ENCODE peak calls at places on chromosomes 2 and 18, in six cellular contexts. D is cardiac muscle cell, O is IMR-90, Z is astrocyte, I is GM23248, E is iPS DF 6.9. H is an unnamed sample.

GRCh38 chr18:51107594-51108305 is 77.7 kb downstream of the SMAD4 start:
- DNase-seq in E (no peak), D (no peak), Z (no peak), I (peak; percentile 22), O (peak; percentile 10), H (no peak)

GRCh38 chr18:56721491-56721890 is 70.3 kb downstream of the WDR7 start:
- DNase-seq in E (no peak), I (no peak), Z (peak; percentile 14), O (no peak), D (no peak), H (no peak)

GRCh38 chr2:32453242-32454062 is 96.6 kb downstream of the BIRC6 start:
- DNase-seq in D (no peak), O (peak; percentile 44), E (no peak), Z (peak; percentile 6), I (peak; percentile 5), H (no peak)

GRCh38 chr2:96121414-96121813 is 5.0 kb upstream of the ADRA2B start:
- DNase-seq in I (no peak), Z (no peak), E (no peak), D (no peak), O (no peak), H (no peak)

GRCh38 chr2:138708682-138709241 is 71.4 kb downstream of the NXPH2 start:
- DNase-seq in E (no peak), O (peak; percentile 34), I (peak; percentile 44), Z (peak; percentile 83), D (peak; percentile 23), H (no peak)

GRCh38 chr2:3302751-3303582 is 74.7 kb downstream of the EIPR1 start:
- DNase-seq in Z (no peak), I (no peak), E (no peak), O (no peak), D (no peak), H (no peak)

GRCh38 chr2:56416500-56417176 is 232.8 kb downstream of the CCDC85A start:
- DNase-seq in I (no peak), Z (no peak), D (no peak), O (no peak), E (no peak), H (no peak)

GRCh38 chr2:240387669-240388358 is 47.6 kb upstream of the GPC1 start:
- DNase-seq in Z (peak; percentile 94), O (peak; percentile 98), D (no peak), I (peak; percentile 93), E (no peak), H (no peak)

GRCh38 chr2:10382313-10383061 is 65.6 kb downstream of the ODC1 start:
- DNase-seq in O (no peak), E (no peak), I (no peak), Z (no peak), D (no peak), H (peak; percentile 73)

GRCh38 chr18:70288171-70288850 is 534 bp upstream of the SOCS6 start:
- DNase-seq in O (peak; percentile 39), D (no peak), Z (no peak), E (no peak), I (peak; percentile 74), H (no peak)

GRCh38 chr2:117980381-117980780 is 33.5 kb downstream of the CCDC93 start:
- DNase-seq in D (no peak), Z (peak; percentile 78), O (peak; percentile 76), I (peak; percentile 91), E (no peak), H (no peak)

GRCh38 chr2:196218109-196218508 is 46.7 kb upstream of the STK17B start:
- DNase-seq in D (no peak), I (no peak), E (no peak), Z (no peak), O (no peak), H (no peak)
- H3K4me1 ChIP-seq in D (no peaks in the 10 kb centered on the region), I (no peaks in the 10 kb centered on the region), E (no peaks in the 10 kb centered on the region), Z (no peaks in the 10 kb centered on the region), O (no peaks in the 10 kb centered on the region), H (peaks cover 50% of the 10 kb centered on the region)

DNA sequence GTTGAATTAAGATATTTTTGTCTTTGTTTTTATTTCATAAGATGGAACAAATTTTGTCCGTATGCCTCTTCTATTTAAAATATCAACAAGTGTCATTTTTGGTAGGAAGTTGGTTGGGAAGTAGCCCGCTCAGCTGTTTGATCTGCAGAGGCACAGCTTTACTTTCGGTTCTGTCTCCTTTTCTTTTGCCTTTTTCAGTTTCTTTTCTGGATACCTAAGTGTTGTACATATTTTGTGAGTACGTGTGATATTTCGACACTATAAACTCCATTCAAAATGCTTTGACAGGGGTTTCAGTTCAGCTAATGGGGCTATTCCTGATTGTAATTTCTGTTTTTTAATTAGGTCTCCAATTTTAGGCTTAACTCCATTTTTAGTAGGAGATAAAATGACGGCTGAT is 1785.0 kb upstream of the LRRTM1 start:
- DNase-seq in O (no peak), E (no peak), D (no peak), I (no peak), Z (no peak), H (no peak)
- H3K9me3 ChIP-seq in O (peaks cover 3% of the 10 kb centered on the region), E (no peaks in the 10 kb centered on the region), D (no peaks in the 10 kb centered on the region), I (no peaks in the 10 kb centered on the region), Z (peaks cover 2% of the 10 kb centered on the region), H (peaks cover 3% of the 10 kb centered on the region)

GRCh38 chr2:226636586-226636985 is 163.0 kb downstream of the IRS1 start:
- DNase-seq in Z (no peak), O (peak; percentile 45), D (no peak), I (no peak), E (no peak), H (no peak)

GRCh38 chr2:226640501-226640900 is 159.1 kb downstream of the IRS1 start:
- DNase-seq in D (no peak), O (no peak), Z (no peak), E (no peak), I (no peak), H (no peak)

GRCh38 chr2:226637383-226637782 is 162.2 kb downstream of the IRS1 start:
- DNase-seq in O (no peak), I (no peak), E (no peak), D (no peak), Z (no peak), H (no peak)

GRCh38 chr2:226639550-226639949 is 160.1 kb downstream of the IRS1 start:
- DNase-seq in E (no peak), Z (no peak), D (no peak), O (no peak), I (no peak), H (no peak)

DNA sequence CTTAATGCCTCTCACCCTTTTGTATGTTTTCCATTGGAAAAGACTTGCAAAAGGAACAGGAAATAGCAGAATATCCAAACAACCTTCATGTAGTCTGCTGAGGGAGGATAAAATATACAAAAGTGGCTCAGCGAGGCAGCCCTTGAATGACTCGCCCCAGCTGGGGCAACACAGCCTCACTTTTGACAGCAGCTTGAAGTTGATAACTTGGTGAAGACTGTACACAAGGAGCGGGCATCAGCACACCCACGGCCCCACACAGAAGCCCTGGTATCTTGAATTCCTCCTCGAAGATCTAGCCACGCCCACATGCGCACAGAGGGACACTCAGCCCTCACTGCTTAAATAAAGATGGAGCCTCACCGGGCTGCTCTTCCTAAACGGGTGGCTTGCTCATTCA is 161.0 kb downstream of the IRS1 start:
- DNase-seq in O (peak; percentile 77), Z (no peak), E (no peak), D (no peak), I (no peak), H (no peak)
- H3K4me3 ChIP-seq in O (no peak overlapping the region), Z (no peak overlapping the region), E (no peak overlapping the region), D (no peak overlapping the region), I (no peak overlapping the region), H (no peak overlapping the region)

DNA sequence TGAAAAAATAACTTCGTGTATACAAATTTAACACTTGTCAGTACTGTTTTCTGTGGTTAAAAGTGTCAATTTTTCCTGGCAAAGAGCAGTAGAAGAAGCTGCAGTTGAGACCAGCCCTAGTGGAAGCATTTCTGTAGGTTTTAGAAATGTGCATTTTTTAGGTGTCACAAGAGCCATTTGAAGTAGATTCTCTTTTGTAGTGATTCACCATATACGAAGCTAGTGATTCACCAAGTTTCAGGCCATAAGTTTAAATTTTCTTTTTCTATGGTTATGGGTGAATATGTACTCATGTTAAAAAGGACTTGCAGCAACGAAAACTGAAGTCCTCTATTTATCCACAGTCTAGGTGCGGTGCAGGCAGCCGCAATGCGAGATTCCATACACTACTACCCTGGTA is 4.2 kb downstream of the NABP1 start:
- DNase-seq in I (peak; percentile 66), D (no peak), O (peak; percentile 72), Z (peak; percentile 49), E (no peak), H (no peak)
- H3K4me1 ChIP-seq in I (peaks cover 60% of the 10 kb centered on the region), D (no peaks in the 10 kb centered on the region), O (peaks cover 5% of the 10 kb centered on the region), Z (peaks cover 38% of the 10 kb centered on the region), E (no peaks in the 10 kb centered on the region), H (peaks cover 47% of the 10 kb centered on the region)

DNA sequence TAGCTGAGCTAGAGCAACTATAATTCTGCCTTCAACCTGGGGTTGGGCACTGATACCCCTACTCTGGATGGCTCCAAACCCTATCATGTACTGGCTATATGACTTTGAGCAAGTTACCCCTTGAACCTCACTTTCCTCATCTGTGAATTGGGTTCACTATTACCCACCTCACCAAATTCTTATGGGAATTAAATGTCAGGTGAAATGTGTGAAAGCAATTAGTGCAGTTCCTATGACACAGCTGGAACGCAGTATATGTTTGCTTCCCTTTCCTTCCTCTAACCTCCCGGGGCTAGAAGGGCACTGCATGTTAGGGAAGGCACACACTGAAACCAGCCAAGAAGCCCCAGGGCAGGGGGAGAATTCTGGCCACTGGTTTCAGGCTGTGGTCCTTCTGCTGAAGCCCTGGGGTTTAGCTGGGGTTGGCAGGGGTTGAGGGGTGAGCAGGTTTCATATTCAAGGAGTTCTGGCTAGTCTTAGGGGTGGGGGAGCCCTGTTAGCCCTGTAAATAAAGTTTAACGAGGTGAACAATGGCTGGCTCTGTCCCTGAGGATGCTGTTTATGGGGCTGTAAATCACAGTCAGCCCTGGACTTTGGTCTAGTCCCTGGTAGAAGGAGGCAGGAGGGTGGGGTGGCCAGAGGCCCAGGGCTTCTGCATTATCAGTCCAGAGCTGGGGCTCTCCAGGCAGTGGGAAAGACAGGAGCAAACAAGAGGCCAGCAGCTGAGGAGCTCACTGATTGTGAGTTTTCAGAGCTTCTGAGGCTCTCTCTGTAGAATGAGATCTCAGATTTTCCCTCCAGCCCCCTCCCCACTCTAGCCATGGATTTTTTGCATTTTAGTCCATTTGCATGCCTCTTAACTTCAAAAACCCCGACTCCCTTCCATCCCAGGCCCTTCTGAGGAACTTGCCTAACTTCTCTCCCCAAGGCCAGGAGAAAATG is 8.0 kb downstream of the PKDCC start:
- DNase-seq in I (no peak), Z (no peak), D (no peak), O (no peak), E (no peak), H (no peak)
- H3K9me3 ChIP-seq in I (no peaks in the 10 kb centered on the region), Z (no peaks in the 10 kb centered on the region), D (no peaks in the 10 kb centered on the region), O (no peaks in the 10 kb centered on the region), E (no peaks in the 10 kb centered on the region), H (no peaks in the 10 kb centered on the region)

DNA sequence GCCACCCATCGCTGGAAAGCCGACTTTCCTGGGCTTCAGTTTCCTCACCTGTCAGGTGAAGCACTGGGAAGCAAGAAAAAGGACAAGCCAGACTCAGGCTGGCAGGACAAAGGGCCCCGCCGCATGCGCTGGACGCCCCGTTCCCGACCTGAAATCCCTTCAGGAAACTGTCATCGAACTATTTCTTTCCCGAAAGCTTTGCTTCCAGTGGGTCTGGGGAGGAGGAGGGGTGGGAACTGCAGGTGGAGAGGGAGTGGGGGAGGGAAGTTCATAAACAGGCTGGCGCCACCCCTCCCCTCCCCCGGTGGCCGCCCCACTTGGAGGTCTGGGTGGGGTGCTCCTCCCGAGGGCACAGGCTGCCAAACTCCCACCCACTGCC is 102.2 kb downstream of the FOXI3 start:
- DNase-seq in I (no peak), E (no peak), Z (no peak), O (no peak), D (no peak), H (no peak)
- H3K4me3 ChIP-seq in I (no peak overlapping the region), E (peak overlapping the region; percentile 3), Z (no peak overlapping the region), O (no peak overlapping the region), D (peak overlapping the region; percentile 20), H (no peak overlapping the region)

H was measured in CD8-positive, alpha-beta memory T cell.